ENCODE peak calls at places on chromosomes 13 and 19, in ten cellular contexts. G, X, T, S, L, J, E, Z, Y and V are unnamed samples.

GRCh38 chr19:21568816-21569496 is 63.6 kb downstream of the ZNF429 start:
- DNase-seq in G (peak; percentile 68), X (no peak), T (peak; percentile 93), S (peak; percentile 75), L (peak; percentile 59), J (peak; percentile 55), E (peak; percentile 94), Z (peak; percentile 79), Y (peak; percentile 53), V (peak; percentile 94)

GRCh38 chr19:33406521-33407139 is 33.1 kb downstream of the CEBPG start:
- DNase-seq in G (peak; percentile 80), X (peak; percentile 71), T (peak; percentile 72), S (peak; percentile 90), L (peak; percentile 81), J (peak; percentile 72), E (peak; percentile 83), Z (peak; percentile 93), Y (peak; percentile 77), V (peak; percentile 90)

GRCh38 chr13:113205428-113205931 is 3.0 kb downstream of the PCID2 start:
- DNase-seq in G (no peak), X (no peak), T (no peak), S (no peak), L (no peak), J (no peak), E (no peak), Z (no peak), Y (no peak), V (no peak)

GRCh38 chr13:73865027-73865426 is 269.2 kb downstream of the KLF12 start:
- DNase-seq in G (no peak), X (no peak), T (no peak), S (no peak), L (no peak), J (no peak), E (no peak), Z (no peak), Y (no peak), V (no peak)

GRCh38 chr13:40058757-40059236 is 403.3 kb downstream of the COG6 start:
- DNase-seq in G (no peak), X (no peak), T (no peak), S (peak; percentile 22), L (no peak), J (no peak), E (no peak), Z (no peak), Y (no peak), V (no peak)

GRCh38 chr19:51164215-51164614 is 22.1 kb downstream of the SIGLEC7 start:
- DNase-seq in G (no peak), X (no peak), T (no peak), S (no peak), L (no peak), J (no peak), E (no peak), Z (no peak), Y (no peak), V (no peak)

GRCh38 chr13:113802090-113802531 is 43.1 kb downstream of the TMEM255B start:
- DNase-seq in G (no peak), X (peak; percentile 58), T (peak; percentile 53), S (no peak), L (no peak), J (no peak), E (peak; percentile 68), Z (no peak), Y (no peak), V (peak; percentile 84)

GRCh38 chr13:19967619-19968018 is 9.1 kb downstream of the ZMYM2 start:
- DNase-seq in G (no peak), X (no peak), T (no peak), S (no peak), L (no peak), J (no peak), E (no peak), Z (no peak), Y (no peak), V (no peak)

GRCh38 chr13:51453308-51453958 is 597 bp upstream of the INTS6 start:
- DNase-seq in G (peak; percentile 78), X (no peak), T (peak; percentile 81), S (peak; percentile 86), L (peak; percentile 83), J (peak; percentile 71), E (peak; percentile 92), Z (peak; percentile 94), Y (peak; percentile 57), V (peak; percentile 92)

GRCh38 chr13:46165485-46166220 is 16.3 kb downstream of the LCP1 start:
- DNase-seq in G (no peak), X (no peak), T (no peak), S (peak; percentile 73), L (peak; percentile 46), J (no peak), E (no peak), Z (no peak), Y (no peak), V (no peak)

GRCh38 chr13:20902438-20903163 is at the start of gene XPO4:
- DNase-seq in G (peak; percentile 70), X (peak; percentile 93), T (peak; percentile 60), S (peak; percentile 95), L (peak; percentile 85), J (peak; percentile 73), E (peak; percentile 87), Z (peak; percentile 92), Y (peak; percentile 65), V (peak; percentile 85)

GRCh38 chr19:15372891-15373301 is 6.7 kb downstream of the AKAP8 start:
- DNase-seq in G (no peak), X (no peak), T (no peak), S (peak; percentile 17), L (no peak), J (no peak), E (no peak), Z (no peak), Y (no peak), V (no peak)

GRCh38 chr13:110250258-110250891 is 56.6 kb downstream of the COL4A1 start:
- DNase-seq in G (no peak), X (no peak), T (peak; percentile 71), S (no peak), L (no peak), J (no peak), E (peak; percentile 84), Z (peak; percentile 47), Y (no peak), V (peak; percentile 67)

GRCh38 chr13:61727714-61728275 is 312.1 kb upstream of the PCDH20 start:
- DNase-seq in G (no peak), X (no peak), T (no peak), S (no peak), L (no peak), J (no peak), E (no peak), Z (no peak), Y (no peak), V (no peak)

GRCh38 chr19:53057904-53058579 is 13.5 kb downstream of the ERVV-2 start:
- DNase-seq in G (no peak), X (peak; percentile 82), T (no peak), S (no peak), L (no peak), J (no peak), E (no peak), Z (no peak), Y (no peak), V (no peak)

GRCh38 chr19:44623080-44623479 is 9.7 kb downstream of the IGSF23 start:
- DNase-seq in G (no peak), X (no peak), T (no peak), S (no peak), L (no peak), J (no peak), E (no peak), Z (no peak), Y (no peak), V (no peak)

GRCh38 chr13:47121092-47121763 is 224.4 kb upstream of the HTR2A start:
- DNase-seq in G (no peak), X (no peak), T (no peak), S (no peak), L (no peak), J (no peak), E (no peak), Z (no peak), Y (no peak), V (no peak)

GRCh38 chr19:6740589-6741348 is 1.3 kb downstream of the TRIP10 start:
- DNase-seq in G (no peak), X (peak; percentile 58), T (peak; percentile 63), S (peak; percentile 70), L (peak; percentile 41), J (no peak), E (peak; percentile 86), Z (peak; percentile 67), Y (no peak), V (peak; percentile 82)

GRCh38 chr13:51539887-51540286 is 44.4 kb upstream of the WDFY2 start:
- DNase-seq in G (no peak), X (no peak), T (no peak), S (no peak), L (no peak), J (no peak), E (no peak), Z (no peak), Y (no peak), V (no peak)

GRCh38 chr19:40493778-40494177 is 27.0 kb downstream of the SPTBN4 start:
- DNase-seq in G (no peak), X (no peak), T (no peak), S (no peak), L (no peak), J (no peak), E (no peak), Z (no peak), Y (no peak), V (no peak)

GRCh38 chr13:87827479-87827878 is 156.3 kb downstream of the SLITRK5 start:
- DNase-seq in G (no peak), X (no peak), T (no peak), S (no peak), L (no peak), J (no peak), E (no peak), Z (no peak), Y (no peak), V (no peak)